ENCODE peak calls at places on chromosomes 1 and 21, in five cellular contexts. One of them, this sample, is unnamed.

GRCh38 chr1:150922519-150922975 is 3.6 kb upstream of the SETDB1 start:
- DNase-seq in PC-9: peak; percentile 83
- DNase-seq in A673: peak; percentile 85
- DNase-seq in progenitor cell of endocrine pancreas: peak; percentile 25
- DNase-seq in WERI-Rb-1: peak; percentile 96
- DNase-seq in this sample: peak; percentile 60

GRCh38 chr1:10678395-10678794 is 118.1 kb downstream of the CASZ1 start:
- DNase-seq in WERI-Rb-1: peak; percentile 88
- DNase-seq in PC-9: no peak
- DNase-seq in progenitor cell of endocrine pancreas: no peak
- DNase-seq in A673: no peak
- DNase-seq in this sample: no peak

GRCh38 chr1:36821386-36821785 is 212.9 kb downstream of the GRIK3 start:
- DNase-seq in WERI-Rb-1: no peak
- DNase-seq in A673: no peak
- DNase-seq in PC-9: no peak
- DNase-seq in progenitor cell of endocrine pancreas: no peak
- DNase-seq in this sample: no peak

GRCh38 chr21:36810443-36810842 is 111.5 kb downstream of the SIM2 start:
- DNase-seq in A673: no peak
- DNase-seq in WERI-Rb-1: no peak
- DNase-seq in progenitor cell of endocrine pancreas: no peak
- DNase-seq in PC-9: no peak
- DNase-seq in this sample: no peak

GRCh38 chr1:157163273-157164127 is 25.3 kb upstream of the ETV3 start:
- DNase-seq in A673: peak; percentile 81
- DNase-seq in progenitor cell of endocrine pancreas: peak; percentile 79
- DNase-seq in PC-9: no peak
- DNase-seq in WERI-Rb-1: peak; percentile 91
- DNase-seq in this sample: peak; percentile 69

GRCh38 chr1:119948342-119949214 is 52.3 kb upstream of the ADAM30 start:
- DNase-seq in A673: peak; percentile 83
- DNase-seq in progenitor cell of endocrine pancreas: peak; percentile 67
- DNase-seq in PC-9: peak; percentile 70
- DNase-seq in WERI-Rb-1: peak; percentile 85
- DNase-seq in this sample: peak; percentile 81

GRCh38 chr1:245217853-245218608 is 63.2 kb downstream of the KIF26B start:
- DNase-seq in progenitor cell of endocrine pancreas: no peak
- DNase-seq in A673: no peak
- DNase-seq in PC-9: no peak
- DNase-seq in WERI-Rb-1: no peak
- DNase-seq in this sample: no peak

GRCh38 chr1:116375165-116375883 is 2.3 kb downstream of the ATP1A1 start:
- DNase-seq in PC-9: peak; percentile 59
- DNase-seq in WERI-Rb-1: no peak
- DNase-seq in progenitor cell of endocrine pancreas: no peak
- DNase-seq in A673: peak; percentile 68
- DNase-seq in this sample: no peak

GRCh38 chr1:248782311-248782887 is 26.8 kb upstream of the LYPD8 start:
- DNase-seq in A673: no peak
- DNase-seq in WERI-Rb-1: peak; percentile 75
- DNase-seq in progenitor cell of endocrine pancreas: no peak
- DNase-seq in PC-9: no peak
- DNase-seq in this sample: no peak

GRCh38 chr21:16418211-16418610 is 688.4 kb downstream of the USP25 start:
- DNase-seq in WERI-Rb-1: no peak
- DNase-seq in progenitor cell of endocrine pancreas: no peak
- DNase-seq in PC-9: no peak
- DNase-seq in A673: no peak
- DNase-seq in this sample: no peak

GRCh38 chr1:18021242-18021641 is 86.4 kb upstream of the IGSF21 start:
- DNase-seq in A673: no peak
- DNase-seq in WERI-Rb-1: no peak
- DNase-seq in progenitor cell of endocrine pancreas: no peak
- DNase-seq in PC-9: no peak
- DNase-seq in this sample: no peak

GRCh38 chr21:17146426-17146825 is 366.4 kb upstream of the CXADR start:
- DNase-seq in WERI-Rb-1: no peak
- DNase-seq in A673: no peak
- DNase-seq in progenitor cell of endocrine pancreas: no peak
- DNase-seq in PC-9: no peak
- DNase-seq in this sample: no peak

GRCh38 chr21:19523066-19523465 is 1119.5 kb upstream of the TMPRSS15 start:
- DNase-seq in PC-9: no peak
- DNase-seq in WERI-Rb-1: no peak
- DNase-seq in A673: no peak
- DNase-seq in progenitor cell of endocrine pancreas: no peak
- DNase-seq in this sample: no peak

DNA sequence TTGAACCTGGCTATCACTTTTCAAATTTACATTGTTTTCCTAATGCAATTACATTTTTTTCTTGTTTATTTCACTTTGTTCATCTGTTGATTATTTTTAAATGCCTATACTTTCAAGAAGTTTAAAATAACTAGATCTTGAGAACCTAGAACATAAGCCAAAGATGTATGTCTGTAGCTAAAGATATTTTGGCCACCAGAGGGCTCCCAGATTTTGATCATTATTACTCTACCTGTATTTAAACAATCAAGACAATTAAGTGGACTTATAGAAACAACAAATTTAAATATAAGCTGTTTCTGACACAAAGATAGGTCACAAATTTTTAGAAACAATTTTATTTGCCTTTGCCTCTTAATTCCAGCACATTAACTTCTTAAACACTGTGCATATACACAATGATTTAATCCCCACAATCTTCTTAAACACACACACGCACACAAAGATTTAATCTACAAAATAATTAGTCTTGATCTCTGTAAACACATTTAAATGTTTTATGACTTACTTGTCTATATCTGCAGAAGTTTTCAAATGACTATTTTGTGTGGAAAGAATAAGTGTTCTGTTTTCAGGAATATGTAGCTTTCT is 380.0 kb downstream of the DSCAM start:
- DNase-seq in WERI-Rb-1: peak; percentile 14
- DNase-seq in progenitor cell of endocrine pancreas: no peak
- DNase-seq in PC-9: no peak
- DNase-seq in A673: no peak
- DNase-seq in this sample: no peak
- TF ChIP-seq CTCF in WERI-Rb-1: no peak
- TF ChIP-seq CTCF in progenitor cell of endocrine pancreas: peak; percentile 70
- TF ChIP-seq CTCF in PC-9: peak; percentile 63
- TF ChIP-seq CTCF in A673: peak; percentile 42
- TF ChIP-seq CTCF in this sample: no peak

GRCh38 chr1:65230741-65231439 is 78.5 kb upstream of the DNAJC6 start:
- DNase-seq in progenitor cell of endocrine pancreas: no peak
- DNase-seq in A673: no peak
- DNase-seq in WERI-Rb-1: no peak
- DNase-seq in PC-9: no peak
- DNase-seq in this sample: no peak
- TF ChIP-seq CTCF in progenitor cell of endocrine pancreas: no peak
- TF ChIP-seq CTCF in A673: no peak
- TF ChIP-seq CTCF in WERI-Rb-1: no peak
- TF ChIP-seq CTCF in PC-9: no peak
- TF ChIP-seq CTCF in this sample: no peak

GRCh38 chr1:202149566-202149965 is 5.0 kb upstream of the ARL8A start:
- DNase-seq in PC-9: no peak
- DNase-seq in A673: no peak
- DNase-seq in WERI-Rb-1: no peak
- DNase-seq in progenitor cell of endocrine pancreas: no peak
- DNase-seq in this sample: no peak
- TF ChIP-seq CTCF in PC-9: no peak
- TF ChIP-seq CTCF in A673: no peak
- TF ChIP-seq CTCF in WERI-Rb-1: no peak
- TF ChIP-seq CTCF in progenitor cell of endocrine pancreas: no peak
- TF ChIP-seq CTCF in this sample: no peak

GRCh38 chr21:45918835-45919467 is 62.6 kb upstream of the COL6A1 start:
- DNase-seq in A673: no peak
- DNase-seq in WERI-Rb-1: no peak
- DNase-seq in progenitor cell of endocrine pancreas: no peak
- DNase-seq in PC-9: no peak
- DNase-seq in this sample: no peak
- TF ChIP-seq CTCF in A673: no peak
- TF ChIP-seq CTCF in WERI-Rb-1: peak; percentile 6
- TF ChIP-seq CTCF in progenitor cell of endocrine pancreas: no peak
- TF ChIP-seq CTCF in PC-9: no peak
- TF ChIP-seq CTCF in this sample: no peak

GRCh38 chr1:109477821-109478220 is 5.9 kb upstream of the ATXN7L2 start:
- DNase-seq in progenitor cell of endocrine pancreas: no peak
- DNase-seq in WERI-Rb-1: no peak
- DNase-seq in A673: no peak
- DNase-seq in PC-9: no peak
- DNase-seq in this sample: no peak

GRCh38 chr1:109475261-109475660 is 8.4 kb upstream of the ATXN7L2 start:
- DNase-seq in A673: no peak
- DNase-seq in progenitor cell of endocrine pancreas: no peak
- DNase-seq in WERI-Rb-1: no peak
- DNase-seq in PC-9: no peak
- DNase-seq in this sample: no peak

GRCh38 chr1:109476825-109477224 is 6.9 kb upstream of the ATXN7L2 start:
- DNase-seq in progenitor cell of endocrine pancreas: no peak
- DNase-seq in A673: no peak
- DNase-seq in WERI-Rb-1: no peak
- DNase-seq in PC-9: no peak
- DNase-seq in this sample: no peak

GRCh38 chr1:109472779-109473178 is 6.4 kb downstream of the SYPL2 start:
- DNase-seq in PC-9: no peak
- DNase-seq in A673: no peak
- DNase-seq in WERI-Rb-1: no peak
- DNase-seq in progenitor cell of endocrine pancreas: no peak
- DNase-seq in this sample: no peak

GRCh38 chr1:109474697-109475096 is 8.4 kb downstream of the SYPL2 start:
- DNase-seq in PC-9: no peak
- DNase-seq in WERI-Rb-1: no peak
- DNase-seq in A673: no peak
- DNase-seq in progenitor cell of endocrine pancreas: no peak
- DNase-seq in this sample: no peak
- TF ChIP-seq CTCF in PC-9: no peak
- TF ChIP-seq CTCF in WERI-Rb-1: no peak
- TF ChIP-seq CTCF in A673: no peak
- TF ChIP-seq CTCF in progenitor cell of endocrine pancreas: no peak
- TF ChIP-seq CTCF in this sample: no peak

GRCh38 chr1:79364896-79365295 is 358.4 kb upstream of the ADGRL4 start:
- DNase-seq in PC-9: no peak
- DNase-seq in WERI-Rb-1: no peak
- DNase-seq in A673: no peak
- DNase-seq in progenitor cell of endocrine pancreas: no peak
- DNase-seq in this sample: no peak

GRCh38 chr1:79362470-79362869 is 355.9 kb upstream of the ADGRL4 start:
- DNase-seq in PC-9: no peak
- DNase-seq in A673: no peak
- DNase-seq in WERI-Rb-1: no peak
- DNase-seq in progenitor cell of endocrine pancreas: no peak
- DNase-seq in this sample: no peak
- TF ChIP-seq CTCF in PC-9: peak; percentile 19
- TF ChIP-seq CTCF in A673: no peak
- TF ChIP-seq CTCF in WERI-Rb-1: no peak
- TF ChIP-seq CTCF in progenitor cell of endocrine pancreas: peak; percentile 20
- TF ChIP-seq CTCF in this sample: no peak

DNA sequence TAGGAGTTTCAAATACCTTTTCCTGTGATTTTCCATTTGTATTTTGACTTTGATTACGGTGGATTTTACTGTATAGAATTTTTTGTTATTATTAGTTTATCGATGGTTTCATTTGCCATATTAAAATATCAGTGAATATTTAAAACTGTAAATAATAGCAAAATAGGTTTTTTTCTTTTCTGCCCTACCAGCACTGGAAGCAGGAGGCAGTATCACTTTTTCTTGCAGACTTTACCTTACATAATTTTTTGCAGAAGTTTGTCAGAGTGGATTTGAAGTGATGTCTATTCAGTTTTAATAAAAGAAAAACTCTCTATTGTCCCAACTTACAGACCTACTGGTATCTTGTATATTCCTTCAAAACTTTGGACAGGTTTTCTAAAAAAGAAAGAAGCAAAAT is 213.6 kb downstream of the CENPF start:
- DNase-seq in WERI-Rb-1: no peak
- DNase-seq in progenitor cell of endocrine pancreas: no peak
- DNase-seq in PC-9: no peak
- DNase-seq in A673: no peak
- DNase-seq in this sample: no peak
- TF ChIP-seq CTCF in WERI-Rb-1: no peak
- TF ChIP-seq CTCF in progenitor cell of endocrine pancreas: peak; percentile 26
- TF ChIP-seq CTCF in PC-9: peak; percentile 25
- TF ChIP-seq CTCF in A673: no peak
- TF ChIP-seq CTCF in this sample: no peak

This sample was measured in omental fat pad.